ENCODE peak calls at places on chromosomes 16 and 17, in six cellular contexts. P is neural crest cell, Y is breast epithelium, C is psoas muscle, J is ovary, I is WERI-Rb-1. G is an unnamed sample.

GRCh38 chr16:54933281-54934150 is 2.9 kb downstream of the IRX5 start:
- DNase-seq in P (peak; percentile 23), Y (no peak), C (peak; percentile 51), J (no peak), I (no peak), G (no peak)

GRCh38 chr16:54602666-54603065 is 316.1 kb upstream of the IRX3 start:
- DNase-seq in P (no peak), Y (no peak), C (no peak), J (no peak), I (no peak), G (no peak)

GRCh38 chr16:57152096-57153093 is 33.4 kb downstream of the PSME3IP1 start:
- DNase-seq in P (no peak), Y (no peak), C (no peak), J (no peak), I (no peak), G (no peak)

GRCh38 chr17:70478883-70479282 is 309.6 kb downstream of the KCNJ2 start:
- DNase-seq in P (no peak), Y (no peak), C (peak; percentile 26), J (no peak), I (no peak), G (peak; percentile 20)

GRCh38 chr16:81265658-81266451 is 27.4 kb downstream of the BCO1 start:
- DNase-seq in P (no peak), Y (peak; percentile 60), C (peak; percentile 75), J (peak; percentile 90), I (no peak), G (no peak)

GRCh38 chr16:25228372-25228771 is 11.6 kb downstream of the AQP8 start:
- DNase-seq in P (no peak), Y (no peak), C (no peak), J (no peak), I (no peak), G (no peak)

GRCh38 chr16:56897026-56897799 is 32.2 kb downstream of the SLC12A3 start:
- DNase-seq in P (no peak), Y (no peak), C (no peak), J (no peak), I (no peak), G (no peak)

GRCh38 chr16:89193576-89194293 is 6.6 kb downstream of the SLC22A31 start:
- DNase-seq in P (no peak), Y (no peak), C (peak; percentile 58), J (no peak), I (no peak), G (no peak)

GRCh38 chr17:40159456-40159855 is 17.8 kb upstream of the RAPGEFL1 start:
- DNase-seq in P (no peak), Y (no peak), C (no peak), J (no peak), I (no peak), G (no peak)

GRCh38 chr17:77032929-77033328 is 107.8 kb upstream of the SEC14L1 start:
- DNase-seq in P (no peak), Y (no peak), C (no peak), J (no peak), I (no peak), G (no peak)

GRCh38 chr16:23784811-23785447 is 30.1 kb downstream of the CHP2 start:
- DNase-seq in P (no peak), Y (no peak), C (no peak), J (no peak), I (no peak), G (no peak)

GRCh38 chr16:59324462-59324861 is 590.3 kb upstream of the GOT2 start:
- DNase-seq in P (no peak), Y (no peak), C (no peak), J (no peak), I (no peak), G (no peak)

GRCh38 chr16:19916064-19916463 is 31.4 kb upstream of the GPRC5B start:
- DNase-seq in P (no peak), Y (no peak), C (no peak), J (no peak), I (no peak), G (no peak)
- TF ChIP-seq CTCF in P (no peak), Y (no peak), C (no peak), J (no peak), I (no peak), G (no peak)

DNA sequence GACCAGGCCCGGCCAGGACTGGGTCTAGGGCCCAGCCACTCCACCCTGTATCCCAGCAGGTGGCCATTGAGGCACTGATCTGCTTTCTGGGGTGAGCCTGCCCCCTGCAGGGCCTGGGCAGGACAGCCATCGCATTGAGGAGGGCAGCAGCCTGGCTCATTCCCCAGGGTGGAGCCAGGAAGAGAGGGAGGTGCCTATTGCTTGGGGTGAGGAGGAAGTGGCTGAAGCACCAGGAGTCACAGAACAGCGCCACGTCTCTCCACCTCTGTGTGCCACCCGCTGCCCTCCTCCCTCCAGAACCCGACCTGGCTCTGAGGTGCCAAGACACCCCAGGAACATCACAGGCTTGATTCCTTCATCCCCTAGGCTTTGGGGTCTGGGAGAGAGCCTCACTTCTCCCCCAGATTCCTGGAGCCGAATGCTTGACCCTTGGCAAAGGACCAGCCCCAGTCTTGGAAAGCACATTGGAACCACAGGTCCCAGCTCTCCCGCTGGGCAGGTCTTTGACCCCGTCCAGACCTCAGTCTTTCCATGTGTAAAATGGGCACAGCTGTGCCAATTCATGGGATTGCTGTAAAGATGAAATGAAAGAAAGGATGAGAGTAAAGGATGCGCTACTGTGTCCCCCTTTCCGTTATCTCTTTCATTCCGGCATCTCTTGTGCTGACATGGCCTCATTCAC is 7.2 kb upstream of the KRT36 start:
- DNase-seq in P (peak; percentile 56), Y (peak; percentile 86), C (peak; percentile 76), J (peak; percentile 45), I (peak; percentile 79), G (no peak)
- TF ChIP-seq CTCF in P (peak; percentile 71), Y (peak; percentile 74), C (peak; percentile 49), J (no peak), I (peak; percentile 93), G (no peak)

GRCh38 chr17:63435681-63436522 is 10.2 kb downstream of the CYB561 start:
- DNase-seq in P (no peak), Y (peak; percentile 74), C (no peak), J (no peak), I (no peak), G (no peak)
- TF ChIP-seq CTCF in P (no peak), Y (peak; percentile 32), C (no peak), J (no peak), I (peak; percentile 10), G (no peak)

GRCh38 chr17:1160591-1161041 is 19.2 kb downstream of the ABR start:
- DNase-seq in P (no peak), Y (no peak), C (no peak), J (no peak), I (no peak), G (no peak)

GRCh38 chr17:1168537-1169234 is 11.1 kb downstream of the ABR start:
- DNase-seq in P (no peak), Y (no peak), C (no peak), J (no peak), I (no peak), G (no peak)

GRCh38 chr17:1162116-1162855 is 17.5 kb downstream of the ABR start:
- DNase-seq in P (no peak), Y (no peak), C (no peak), J (no peak), I (no peak), G (no peak)

GRCh38 chr17:1165836-1166235 is 13.9 kb downstream of the ABR start:
- DNase-seq in P (no peak), Y (no peak), C (no peak), J (no peak), I (no peak), G (no peak)

DNA sequence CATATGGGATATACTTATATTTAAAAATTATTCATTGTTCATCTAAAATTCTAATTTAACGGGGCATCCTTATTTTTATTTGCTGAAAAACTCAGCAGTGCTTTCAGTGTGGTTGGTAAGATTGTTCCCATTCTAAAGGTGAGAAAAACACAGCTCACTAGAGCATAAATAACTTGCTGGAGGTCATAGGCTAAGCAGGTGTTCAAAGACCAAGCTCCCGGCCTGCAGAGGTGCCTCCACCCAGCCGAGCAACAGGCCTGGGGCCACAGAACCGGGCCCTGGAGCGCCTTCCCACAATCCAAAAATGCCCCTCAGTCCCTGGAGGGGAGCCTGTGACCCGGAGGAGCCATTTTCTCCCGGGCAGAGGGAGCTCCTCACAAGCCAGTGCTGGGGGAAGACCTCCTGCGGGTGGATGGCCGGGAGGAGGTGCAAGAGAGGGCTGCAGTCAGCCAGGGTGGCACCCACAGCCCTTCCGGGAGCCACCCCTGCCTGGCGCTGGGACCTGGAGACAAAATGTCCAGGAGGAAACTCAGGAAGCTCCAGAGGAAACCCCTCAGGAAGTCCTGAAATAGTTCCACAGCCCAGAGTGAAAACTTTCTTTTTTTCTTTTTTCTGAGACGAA is 14.7 kb downstream of the ABR start:
- DNase-seq in P (no peak), Y (no peak), C (no peak), J (no peak), I (no peak), G (no peak)
- TF ChIP-seq CTCF in P (no peak), Y (no peak), C (no peak), J (no peak), I (no peak), G (no peak)

DNA sequence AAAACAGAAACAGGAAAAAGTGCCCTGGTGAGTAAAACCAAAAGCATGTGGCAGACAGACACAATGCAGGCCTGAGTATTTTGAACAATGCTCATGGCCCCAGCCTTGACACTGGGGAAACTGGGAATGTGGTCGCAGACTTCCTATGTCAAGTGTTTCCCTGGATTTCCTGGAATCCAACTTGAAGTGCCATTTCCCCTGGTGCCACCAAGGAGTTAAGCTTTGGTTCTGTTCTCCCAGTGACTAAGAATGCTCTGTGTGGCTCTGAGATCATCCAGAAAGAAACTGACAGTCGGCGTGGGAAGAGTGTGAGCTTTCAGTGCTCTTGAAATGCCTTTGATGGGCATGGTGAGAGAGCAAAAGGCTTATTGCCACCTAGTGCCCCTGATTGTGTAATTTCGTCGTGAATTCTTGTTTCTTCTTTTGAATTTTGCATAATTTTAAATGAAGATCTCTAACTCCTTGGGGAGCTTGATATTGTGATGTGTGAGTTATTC is 96.0 kb downstream of the YPEL2 start:
- DNase-seq in P (no peak), Y (no peak), C (no peak), J (no peak), I (no peak), G (no peak)
- TF ChIP-seq CTCF in P (no peak), Y (no peak), C (no peak), J (no peak), I (no peak), G (no peak)

GRCh38 chr16:10867199-10867598 is 9.8 kb upstream of the CIITA start:
- DNase-seq in P (no peak), Y (no peak), C (no peak), J (no peak), I (no peak), G (no peak)
- TF ChIP-seq CTCF in P (no peak), Y (no peak), C (no peak), J (no peak), I (no peak), G (no peak)

GRCh38 chr17:31515226-31515759 is 123.8 kb downstream of the RAB11FIP4 start:
- DNase-seq in P (no peak), Y (no peak), C (no peak), J (no peak), I (no peak), G (no peak)

GRCh38 chr17:31513731-31514427 is 122.4 kb downstream of the RAB11FIP4 start:
- DNase-seq in P (no peak), Y (no peak), C (no peak), J (no peak), I (no peak), G (no peak)

GRCh38 chr17:31518478-31518877 is 127.0 kb downstream of the RAB11FIP4 start:
- DNase-seq in P (no peak), Y (no peak), C (no peak), J (no peak), I (no peak), G (no peak)

GRCh38 chr17:31521632-31522283 is 130.3 kb downstream of the RAB11FIP4 start:
- DNase-seq in P (no peak), Y (no peak), C (no peak), J (no peak), I (no peak), G (no peak)

GRCh38 chr17:31517524-31517923 is 126.0 kb downstream of the RAB11FIP4 start:
- DNase-seq in P (no peak), Y (no peak), C (no peak), J (no peak), I (peak; percentile 68), G (no peak)
- TF ChIP-seq CTCF in P (peak; percentile 34), Y (no peak), C (peak; percentile 14), J (no peak), I (peak; percentile 78), G (no peak)

G was measured in omental fat pad.